ENCODE peak calls at places on chromosomes 12 and 14, in ten cellular contexts. D, R, I, L, S, F, V, M, A and H are unnamed samples.
A peak's percentile ranks its signal among the peaks of the same experiment; 100 is the strongest.

GRCh38 chr12:6212086-6212485 is 11.9 kb downstream of the CD9 start:
- DNase-seq in D (no peak), R (no peak), I (no peak), L (no peak), S (no peak), F (no peak), V (no peak), M (no peak), A (no peak), H (no peak)

GRCh38 chr12:74334770-74335169 is 202.9 kb upstream of the ATXN7L3B start:
- DNase-seq in D (no peak), R (no peak), I (no peak), L (no peak), S (no peak), F (no peak), V (no peak), M (no peak), A (no peak), H (no peak)

GRCh38 chr14:102969901-102970300 is 47.4 kb downstream of the AMN start:
- DNase-seq in D (no peak), R (no peak), I (no peak), L (no peak), S (no peak), F (no peak), V (no peak), M (no peak), A (peak; percentile 45), H (no peak)

GRCh38 chr12:46857486-46857885 is 31.7 kb upstream of the SLC38A4 start:
- DNase-seq in D (no peak), R (no peak), I (no peak), L (no peak), S (no peak), F (no peak), V (no peak), M (no peak), A (no peak), H (no peak)

GRCh38 chr12:12210983-12211382 is 55.9 kb downstream of the LRP6 start:
- DNase-seq in D (no peak), R (no peak), I (no peak), L (no peak), S (no peak), F (no peak), V (no peak), M (peak; percentile 16), A (no peak), H (no peak)

GRCh38 chr12:93102744-93103143 is 173.6 kb upstream of the EEA1 start:
- DNase-seq in D (no peak), R (no peak), I (no peak), L (no peak), S (no peak), F (no peak), V (no peak), M (no peak), A (no peak), H (no peak)

GRCh38 chr12:91210577-91210976 is 28.0 kb upstream of the DCN start:
- DNase-seq in D (no peak), R (no peak), I (no peak), L (no peak), S (no peak), F (no peak), V (no peak), M (no peak), A (no peak), H (no peak)

GRCh38 chr12:53963005-53963404 is 8.3 kb downstream of the HOXC12 start:
- DNase-seq in D (no peak), R (no peak), I (no peak), L (no peak), S (no peak), F (no peak), V (no peak), M (no peak), A (no peak), H (no peak)

GRCh38 chr12:120687570-120688289 is 781 bp downstream of the MLEC start:
- DNase-seq in D (no peak), R (no peak), I (no peak), L (peak; percentile 20), S (no peak), F (no peak), V (no peak), M (peak; percentile 17), A (no peak), H (peak; percentile 76)

GRCh38 chr12:40819427-40820108 is 127.3 kb downstream of the CNTN1 start:
- DNase-seq in D (no peak), R (no peak), I (no peak), L (peak; percentile 25), S (no peak), F (peak; percentile 90), V (no peak), M (no peak), A (peak; percentile 54), H (no peak)

GRCh38 chr14:30861200-30861599 is 13.2 kb upstream of the COCH start:
- DNase-seq in D (no peak), R (no peak), I (no peak), L (no peak), S (no peak), F (no peak), V (no peak), M (no peak), A (no peak), H (no peak)

GRCh38 chr12:26287666-26288408 is 92.5 kb downstream of the SSPN start:
- DNase-seq in D (no peak), R (no peak), I (no peak), L (no peak), S (no peak), F (no peak), V (no peak), M (no peak), A (peak; percentile 94), H (no peak)

GRCh38 chr14:75283162-75283883 is 4.7 kb downstream of the FOS start:
- DNase-seq in D (no peak), R (no peak), I (peak; percentile 54), L (no peak), S (no peak), F (no peak), V (peak; percentile 66), M (no peak), A (peak; percentile 87), H (peak; percentile 63)

GRCh38 chr14:102908766-102909455 is 13.6 kb upstream of the AMN start:
- DNase-seq in D (no peak), R (no peak), I (no peak), L (no peak), S (no peak), F (no peak), V (no peak), M (no peak), A (peak; percentile 70), H (no peak)

GRCh38 chr12:43370299-43370698 is 181.7 kb downstream of the ADAMTS20 start:
- DNase-seq in D (no peak), R (no peak), I (no peak), L (no peak), S (no peak), F (no peak), V (peak; percentile 63), M (no peak), A (no peak), H (no peak)

GRCh38 chr12:106085213-106085612 is 53.5 kb downstream of the NUAK1 start:
- DNase-seq in D (no peak), R (no peak), I (no peak), L (no peak), S (no peak), F (no peak), V (no peak), M (no peak), A (no peak), H (no peak)

GRCh38 chr12:12983420-12984035 is 16.5 kb downstream of the HEBP1 start:
- DNase-seq in D (no peak), R (no peak), I (no peak), L (no peak), S (no peak), F (no peak), V (peak; percentile 49), M (no peak), A (no peak), H (no peak)

GRCh38 chr12:53596920-53597363 is 29.2 kb downstream of the ATF7 start:
- DNase-seq in D (no peak), R (no peak), I (no peak), L (no peak), S (no peak), F (no peak), V (peak; percentile 29), M (no peak), A (no peak), H (no peak)

GRCh38 chr12:112408621-112409020 is 784 bp downstream of the RPL6 start:
- DNase-seq in D (no peak), R (no peak), I (peak; percentile 11), L (no peak), S (no peak), F (no peak), V (no peak), M (no peak), A (no peak), H (no peak)